ENCODE peak calls at places on chromosomes 4 and X, in eight cellular contexts. Z is progenitor cell of endocrine pancreas; Q is GM10248; R is fibroblast of mammary gland; K is midbrain; O is ovary; U is activated CD4-positive, CD25-positive, alpha-beta regulatory T cell; A is hippocampal formation. S is an unnamed sample.

GRCh38 chr4:108031427-108032083 is 41.9 kb downstream of the HADH start:
- DNase-seq in A (no peak), K (no peak), U (no peak), R (peak), Q (no peak), O (no peak), Z (no peak), S (no peak)

GRCh38 chr4:186144180-186144579 is 39.7 kb downstream of the FAM149A start:
- DNase-seq in U (no peak), O (peak), R (peak), K (no peak), A (no peak), Z (no peak), Q (no peak), S (peak)

GRCh38 chr4:153962311-153963039 is 173.6 kb upstream of the SFRP2 start:
- DNase-seq in A (no peak), R (peak), K (no peak), Q (no peak), Z (no peak), U (no peak), O (no peak), S (no peak)

GRCh38 chr4:80781436-80781835 is 249.1 kb upstream of the BMP3 start:
- DNase-seq in K (no peak), Q (no peak), U (no peak), A (no peak), R (no peak), Z (no peak), O (no peak), S (no peak)

GRCh38 chrX:1111543-1112300 is 100.7 kb downstream of the CRLF2 start:
- DNase-seq in Z (no peak), K (no peak), R (no peak), A (no peak), U (no peak), O (no peak), Q (no peak), S (no peak)

GRCh38 chr4:81314897-81315470 is 100.0 kb upstream of the PRKG2 start:
- DNase-seq in Z (no peak), K (no peak), Q (no peak), R (peak), O (no peak), U (no peak), A (no peak), S (no peak)

GRCh38 chr4:7371122-7371941 is 63.4 kb downstream of the PSAPL1 start:
- DNase-seq in O (no peak), K (no peak), R (peak), Q (no peak), U (no peak), A (no peak), Z (no peak), S (peak)

GRCh38 chr4:16457944-16458343 is 231.7 kb upstream of the TAPT1 start:
- DNase-seq in Q (no peak), O (no peak), U (no peak), R (peak), Z (no peak), K (no peak), A (no peak), S (no peak)

GRCh38 chr4:22129454-22130075 is 181.0 kb upstream of the KCNIP4 start:
- DNase-seq in Q (no peak), Z (no peak), U (no peak), R (peak), K (peak), O (no peak), A (no peak), S (peak)

GRCh38 chrX:47174846-47175587 is 18.6 kb upstream of the UBA1 start:
- DNase-seq in Q (no peak), U (no peak), K (no peak), Z (no peak), R (no peak), A (no peak), O (peak), S (no peak)

GRCh38 chr4:40731792-40732245 is 17.9 kb upstream of the NSUN7 start:
- DNase-seq in K (peak), Z (no peak), R (no peak), Q (peak), U (no peak), O (no peak), A (peak), S (no peak)

S was measured in amniotic epithelial cell.